ENCODE peak calls at places on chromosomes 6 and 20, in five cellular contexts. One of them, this sample, is unnamed.

GRCh38 chr6:137697267-137697938 is 169.7 kb upstream of the TNFAIP3 start:
- DNase-seq in body of pancreas: peak; percentile 77
- DNase-seq in heart left ventricle: no peak
- DNase-seq in lower leg skin: no peak
- DNase-seq in prostate gland: no peak
- DNase-seq in this sample: peak; percentile 7

GRCh38 chr6:24775520-24776058 is 852 bp downstream of the GMNN start:
- DNase-seq in heart left ventricle: no peak
- DNase-seq in lower leg skin: no peak
- DNase-seq in body of pancreas: peak; percentile 36
- DNase-seq in prostate gland: no peak
- DNase-seq in this sample: peak; percentile 81

GRCh38 chr6:67431076-67431475 is 1204.0 kb upstream of the ADGRB3 start:
- DNase-seq in body of pancreas: no peak
- DNase-seq in prostate gland: no peak
- DNase-seq in heart left ventricle: no peak
- DNase-seq in lower leg skin: no peak
- DNase-seq in this sample: no peak

GRCh38 chr20:7744411-7744810 is 195.8 kb downstream of the HAO1 start:
- DNase-seq in heart left ventricle: no peak
- DNase-seq in lower leg skin: no peak
- DNase-seq in body of pancreas: no peak
- DNase-seq in prostate gland: no peak
- DNase-seq in this sample: no peak

GRCh38 chr6:11759995-11760394 is 18.6 kb downstream of the ADTRP start:
- DNase-seq in heart left ventricle: no peak
- DNase-seq in prostate gland: no peak
- DNase-seq in body of pancreas: peak; percentile 32
- DNase-seq in lower leg skin: no peak
- DNase-seq in this sample: no peak

GRCh38 chr20:12053348-12053747 is 135.7 kb downstream of the BTBD3 start:
- DNase-seq in heart left ventricle: no peak
- DNase-seq in prostate gland: no peak
- DNase-seq in lower leg skin: no peak
- DNase-seq in body of pancreas: peak; percentile 20
- DNase-seq in this sample: no peak

GRCh38 chr6:42341221-42341620 is 110.5 kb downstream of the TRERF1 start:
- DNase-seq in body of pancreas: no peak
- DNase-seq in lower leg skin: no peak
- DNase-seq in heart left ventricle: no peak
- DNase-seq in prostate gland: no peak
- DNase-seq in this sample: no peak

GRCh38 chr6:129679250-129679649 is 30.7 kb downstream of the ARHGAP18 start:
- DNase-seq in heart left ventricle: no peak
- DNase-seq in lower leg skin: no peak
- DNase-seq in prostate gland: no peak
- DNase-seq in body of pancreas: no peak
- DNase-seq in this sample: no peak

GRCh38 chr6:83221886-83222479 is 28.8 kb downstream of the RWDD2A start:
- DNase-seq in body of pancreas: no peak
- DNase-seq in heart left ventricle: no peak
- DNase-seq in lower leg skin: no peak
- DNase-seq in prostate gland: no peak
- DNase-seq in this sample: peak; percentile 53

GRCh38 chr20:36974660-36975059 is 23.2 kb upstream of the SAMHD1 start:
- DNase-seq in lower leg skin: no peak
- DNase-seq in heart left ventricle: no peak
- DNase-seq in prostate gland: no peak
- DNase-seq in body of pancreas: no peak
- DNase-seq in this sample: no peak

GRCh38 chr6:96657344-96657743 is 94.4 kb downstream of the FHL5 start:
- DNase-seq in prostate gland: no peak
- DNase-seq in body of pancreas: no peak
- DNase-seq in lower leg skin: no peak
- DNase-seq in heart left ventricle: no peak
- DNase-seq in this sample: no peak

GRCh38 chr20:32470025-32470861 is 112.1 kb downstream of the ASXL1 start:
- DNase-seq in body of pancreas: peak; percentile 39
- DNase-seq in heart left ventricle: peak; percentile 81
- DNase-seq in prostate gland: no peak
- DNase-seq in lower leg skin: no peak
- DNase-seq in this sample: peak; percentile 64
- TF ChIP-seq POLR2A in body of pancreas: no peak
- TF ChIP-seq POLR2A in heart left ventricle: no peak
- TF ChIP-seq POLR2A in prostate gland: no peak
- TF ChIP-seq POLR2A in lower leg skin: no peak
- TF ChIP-seq POLR2A in this sample: no peak

DNA sequence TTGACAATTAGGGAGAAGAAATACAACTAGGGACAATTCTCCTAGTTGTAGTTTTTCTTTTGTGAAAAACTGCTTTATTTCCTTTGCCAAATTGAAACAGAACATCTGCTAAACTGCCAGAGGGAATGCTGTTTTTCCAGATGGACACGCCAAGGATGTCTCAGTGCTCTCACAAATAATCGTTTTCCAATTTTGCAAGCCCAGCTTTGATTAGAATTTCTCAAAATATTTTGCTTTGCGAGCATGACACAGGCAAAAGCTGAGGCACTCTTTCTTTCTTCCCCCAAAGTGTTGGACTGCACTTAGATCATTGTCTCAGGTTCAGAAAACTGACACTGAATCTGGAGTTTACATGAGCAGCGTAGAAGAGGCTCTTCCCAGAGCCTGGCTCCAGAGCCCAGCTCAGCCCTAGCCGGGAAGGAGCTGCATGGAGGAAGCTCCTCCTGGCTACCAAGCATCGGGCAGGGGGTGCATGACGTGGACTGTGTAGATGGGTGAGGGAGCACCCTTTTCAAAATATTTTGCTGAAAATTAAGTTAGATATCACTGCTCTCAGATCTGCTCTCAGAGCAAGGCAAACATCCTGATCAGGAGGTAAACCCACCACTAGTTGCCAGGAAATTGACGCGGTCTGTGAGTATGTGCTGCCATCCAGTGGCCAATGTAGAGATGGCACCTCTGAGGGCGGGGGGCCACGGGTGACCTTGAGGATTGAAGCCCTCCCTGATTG is 107.5 kb downstream of the SLC22A3 start:
- DNase-seq in prostate gland: peak; percentile 61
- DNase-seq in heart left ventricle: peak; percentile 76
- DNase-seq in body of pancreas: peak; percentile 47
- DNase-seq in lower leg skin: peak; percentile 92
- DNase-seq in this sample: peak; percentile 29
- TF ChIP-seq POLR2A in prostate gland: no peak
- TF ChIP-seq POLR2A in heart left ventricle: no peak
- TF ChIP-seq POLR2A in body of pancreas: no peak
- TF ChIP-seq POLR2A in lower leg skin: no peak
- TF ChIP-seq POLR2A in this sample: no peak

GRCh38 chr20:48921168-48921882 is at the start of gene ARFGEF2:
- DNase-seq in prostate gland: peak; percentile 92
- DNase-seq in heart left ventricle: peak; percentile 96
- DNase-seq in lower leg skin: peak; percentile 98
- DNase-seq in body of pancreas: peak; percentile 90
- DNase-seq in this sample: peak; percentile 96
- TF ChIP-seq POLR2A in prostate gland: peak; percentile 98
- TF ChIP-seq POLR2A in heart left ventricle: peak; percentile 87
- TF ChIP-seq POLR2A in lower leg skin: no peak
- TF ChIP-seq POLR2A in body of pancreas: peak; percentile 94
- TF ChIP-seq POLR2A in this sample: peak; percentile 88

DNA sequence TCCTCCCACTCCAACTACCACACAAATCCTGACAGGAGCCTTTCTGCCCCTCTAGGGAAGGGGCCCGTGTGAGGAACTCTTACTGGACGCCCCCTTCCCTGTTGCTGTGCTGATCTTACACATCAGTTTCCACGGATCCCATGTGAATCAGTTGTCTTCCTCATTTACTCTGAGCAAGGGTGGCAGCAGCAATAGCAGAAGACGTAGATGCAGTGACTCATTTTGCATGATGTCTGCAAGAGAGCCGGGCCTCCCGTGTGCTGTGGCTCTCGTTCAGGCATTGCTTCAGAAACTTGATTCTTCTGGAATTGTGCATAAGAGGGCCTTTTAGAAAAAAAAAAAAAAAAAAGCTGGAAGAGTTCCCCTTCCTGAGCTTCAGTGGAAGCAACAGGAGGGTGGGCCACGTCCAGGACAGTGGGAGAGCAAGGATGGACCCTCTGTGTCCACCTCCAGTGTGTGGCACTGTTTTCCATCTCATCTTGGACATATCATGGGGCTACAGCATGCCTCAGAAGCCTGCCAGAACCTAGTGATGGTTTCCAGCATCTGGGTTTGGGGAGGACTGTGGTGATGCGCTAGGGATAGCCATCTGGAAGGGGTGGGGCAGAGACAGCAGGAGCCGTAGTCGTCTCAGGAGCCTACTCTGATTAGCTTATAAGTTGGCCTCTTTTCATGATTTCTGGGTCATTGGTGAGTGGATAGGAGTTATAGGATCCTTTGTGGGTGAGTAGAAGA is 62.1 kb downstream of the FOXO3 start:
- DNase-seq in lower leg skin: peak; percentile 89
- DNase-seq in body of pancreas: peak; percentile 69
- DNase-seq in heart left ventricle: no peak
- DNase-seq in prostate gland: no peak
- DNase-seq in this sample: peak; percentile 65
- TF ChIP-seq POLR2A in lower leg skin: no peak
- TF ChIP-seq POLR2A in body of pancreas: no peak
- TF ChIP-seq POLR2A in heart left ventricle: no peak
- TF ChIP-seq POLR2A in prostate gland: no peak
- TF ChIP-seq POLR2A in this sample: no peak

GRCh38 chr6:35729722-35730121 is 7.1 kb upstream of the ARMC12 start:
- DNase-seq in lower leg skin: no peak
- DNase-seq in body of pancreas: no peak
- DNase-seq in heart left ventricle: no peak
- DNase-seq in prostate gland: no peak
- DNase-seq in this sample: peak; percentile 27

GRCh38 chr6:35729349-35729678 is 7.5 kb upstream of the ARMC12 start:
- DNase-seq in lower leg skin: no peak
- DNase-seq in heart left ventricle: no peak
- DNase-seq in body of pancreas: no peak
- DNase-seq in prostate gland: no peak
- DNase-seq in this sample: no peak

GRCh38 chr6:35728663-35729348 is 8.0 kb upstream of the ARMC12 start:
- DNase-seq in heart left ventricle: peak; percentile 77
- DNase-seq in body of pancreas: peak; percentile 53
- DNase-seq in prostate gland: peak; percentile 92
- DNase-seq in lower leg skin: peak; percentile 94
- DNase-seq in this sample: no peak

GRCh38 chr6:35727206-35727934 is 9.5 kb upstream of the ARMC12 start:
- DNase-seq in body of pancreas: peak; percentile 88
- DNase-seq in lower leg skin: peak; percentile 98
- DNase-seq in prostate gland: peak; percentile 87
- DNase-seq in heart left ventricle: peak; percentile 90
- DNase-seq in this sample: no peak

DNA sequence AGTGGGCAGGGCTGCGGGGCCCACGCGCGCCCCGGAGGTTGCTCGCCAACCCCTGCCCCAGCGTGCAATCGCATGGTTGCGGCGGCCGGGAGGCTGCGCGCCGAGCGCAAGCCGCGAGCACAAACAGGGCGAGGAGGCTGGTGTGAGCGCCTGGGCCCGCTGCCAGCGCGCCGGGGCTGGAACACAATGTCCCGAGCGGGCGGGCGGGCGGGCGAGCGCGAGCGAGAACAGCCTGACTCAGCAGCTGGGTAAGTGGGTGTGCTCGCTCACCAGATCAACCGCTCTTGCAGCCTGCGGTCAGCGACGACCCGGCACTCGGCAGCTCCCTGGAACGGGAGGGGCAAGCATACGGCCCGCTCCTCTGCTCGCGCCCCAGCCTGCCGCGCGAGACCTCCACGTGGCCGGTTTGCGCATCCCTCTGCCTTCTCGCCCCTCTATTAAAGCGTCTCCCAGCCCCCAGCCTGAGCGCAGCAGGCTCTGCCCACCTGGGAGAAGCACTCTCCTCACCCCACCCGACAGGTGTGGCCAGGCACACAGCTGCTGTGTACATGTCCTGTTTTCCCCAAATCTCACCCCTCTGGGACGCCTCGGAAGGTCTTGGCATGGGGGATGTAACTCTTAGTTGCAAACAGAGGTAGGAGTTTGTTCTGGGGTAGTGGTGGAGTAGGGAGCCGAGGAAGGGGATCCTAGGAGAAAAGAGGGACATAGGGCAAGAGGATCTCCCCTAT is 8.7 kb upstream of the ARMC12 start:
- DNase-seq in body of pancreas: peak; percentile 97
- DNase-seq in heart left ventricle: peak; percentile 97
- DNase-seq in lower leg skin: peak; percentile 98
- DNase-seq in prostate gland: peak; percentile 95
- DNase-seq in this sample: peak; percentile 97
- TF ChIP-seq POLR2A in body of pancreas: peak; percentile 73
- TF ChIP-seq POLR2A in heart left ventricle: peak; percentile 71
- TF ChIP-seq POLR2A in lower leg skin: no peak
- TF ChIP-seq POLR2A in prostate gland: no peak
- TF ChIP-seq POLR2A in this sample: peak; percentile 82

GRCh38 chr20:64063389-64064144 is 569 bp downstream of the TCEA2 start:
- DNase-seq in heart left ventricle: peak; percentile 73
- DNase-seq in prostate gland: no peak
- DNase-seq in lower leg skin: no peak
- DNase-seq in body of pancreas: no peak
- DNase-seq in this sample: no peak
- TF ChIP-seq POLR2A in heart left ventricle: no peak
- TF ChIP-seq POLR2A in prostate gland: no peak
- TF ChIP-seq POLR2A in lower leg skin: no peak
- TF ChIP-seq POLR2A in body of pancreas: no peak
- TF ChIP-seq POLR2A in this sample: no peak

GRCh38 chr20:10927011-10927583 is 253.3 kb upstream of the JAG1 start:
- DNase-seq in heart left ventricle: no peak
- DNase-seq in body of pancreas: peak; percentile 28
- DNase-seq in prostate gland: no peak
- DNase-seq in lower leg skin: no peak
- DNase-seq in this sample: no peak
- TF ChIP-seq POLR2A in heart left ventricle: no peak
- TF ChIP-seq POLR2A in body of pancreas: no peak
- TF ChIP-seq POLR2A in prostate gland: no peak
- TF ChIP-seq POLR2A in lower leg skin: no peak
- TF ChIP-seq POLR2A in this sample: no peak